ENCODE peak calls at places on chromosomes 6 and 20, in nine cellular contexts. One of them, this sample, is unnamed.

GRCh38 chr20:14764511-14765369 is 427.3 kb upstream of the FLRT3 start:
- DNase-seq in AG10803: no peak
- DNase-seq in upper lobe of right lung: peak; percentile 65
- DNase-seq in right atrium auricular region: no peak
- DNase-seq in activated B cell treated with CpG ODN at 0.5 μM for 24 hours: no peak
- DNase-seq in activated CD8-positive, alpha-beta T cell treated with anti-CD3 and anti-CD28 coated beads for 36 hours: no peak
- DNase-seq in nephron progenitor cell: no peak
- DNase-seq in OCI-LY7: no peak
- DNase-seq in progenitor cell of endocrine pancreas: no peak
- DNase-seq in this sample: no peak

GRCh38 chr6:10315631-10316145 is 99.2 kb downstream of the TFAP2A start:
- DNase-seq in progenitor cell of endocrine pancreas: no peak
- DNase-seq in AG10803: no peak
- DNase-seq in right atrium auricular region: no peak
- DNase-seq in OCI-LY7: no peak
- DNase-seq in activated CD8-positive, alpha-beta T cell treated with anti-CD3 and anti-CD28 coated beads for 36 hours: no peak
- DNase-seq in nephron progenitor cell: no peak
- DNase-seq in activated B cell treated with CpG ODN at 0.5 μM for 24 hours: no peak
- DNase-seq in upper lobe of right lung: no peak
- DNase-seq in this sample: no peak

GRCh38 chr20:47922280-47922675 is 137.0 kb upstream of the SULF2 start:
- DNase-seq in nephron progenitor cell: no peak
- DNase-seq in activated CD8-positive, alpha-beta T cell treated with anti-CD3 and anti-CD28 coated beads for 36 hours: no peak
- DNase-seq in AG10803: peak; percentile 69
- DNase-seq in upper lobe of right lung: no peak
- DNase-seq in progenitor cell of endocrine pancreas: no peak
- DNase-seq in activated B cell treated with CpG ODN at 0.5 μM for 24 hours: no peak
- DNase-seq in right atrium auricular region: no peak
- DNase-seq in OCI-LY7: no peak
- DNase-seq in this sample: no peak

GRCh38 chr6:135162678-135163439 is 18.2 kb upstream of the MYB start:
- DNase-seq in right atrium auricular region: no peak
- DNase-seq in activated CD8-positive, alpha-beta T cell treated with anti-CD3 and anti-CD28 coated beads for 36 hours: peak; percentile 66
- DNase-seq in upper lobe of right lung: no peak
- DNase-seq in OCI-LY7: peak; percentile 69
- DNase-seq in progenitor cell of endocrine pancreas: peak; percentile 34
- DNase-seq in AG10803: no peak
- DNase-seq in activated B cell treated with CpG ODN at 0.5 μM for 24 hours: no peak
- DNase-seq in nephron progenitor cell: peak; percentile 68
- DNase-seq in this sample: no peak

GRCh38 chr6:11769816-11770545 is 8.6 kb downstream of the ADTRP start:
- DNase-seq in activated CD8-positive, alpha-beta T cell treated with anti-CD3 and anti-CD28 coated beads for 36 hours: no peak
- DNase-seq in progenitor cell of endocrine pancreas: no peak
- DNase-seq in right atrium auricular region: no peak
- DNase-seq in AG10803: no peak
- DNase-seq in nephron progenitor cell: no peak
- DNase-seq in OCI-LY7: no peak
- DNase-seq in upper lobe of right lung: no peak
- DNase-seq in activated B cell treated with CpG ODN at 0.5 μM for 24 hours: no peak
- DNase-seq in this sample: no peak

GRCh38 chr6:79872986-79873385 is 74.4 kb downstream of the ELOVL4 start:
- DNase-seq in OCI-LY7: no peak
- DNase-seq in progenitor cell of endocrine pancreas: no peak
- DNase-seq in activated B cell treated with CpG ODN at 0.5 μM for 24 hours: no peak
- DNase-seq in right atrium auricular region: no peak
- DNase-seq in AG10803: peak; percentile 76
- DNase-seq in nephron progenitor cell: no peak
- DNase-seq in activated CD8-positive, alpha-beta T cell treated with anti-CD3 and anti-CD28 coated beads for 36 hours: no peak
- DNase-seq in upper lobe of right lung: no peak
- DNase-seq in this sample: no peak

GRCh38 chr20:13219327-13220193 is 1.5 kb upstream of the ISM1 start:
- DNase-seq in AG10803: no peak
- DNase-seq in activated B cell treated with CpG ODN at 0.5 μM for 24 hours: no peak
- DNase-seq in right atrium auricular region: no peak
- DNase-seq in progenitor cell of endocrine pancreas: no peak
- DNase-seq in upper lobe of right lung: no peak
- DNase-seq in activated CD8-positive, alpha-beta T cell treated with anti-CD3 and anti-CD28 coated beads for 36 hours: no peak
- DNase-seq in OCI-LY7: no peak
- DNase-seq in nephron progenitor cell: no peak
- DNase-seq in this sample: peak; percentile 75

GRCh38 chr20:36861875-36862801 is 13.8 kb upstream of the TLDC2 start:
- DNase-seq in activated CD8-positive, alpha-beta T cell treated with anti-CD3 and anti-CD28 coated beads for 36 hours: no peak
- DNase-seq in upper lobe of right lung: peak; percentile 76
- DNase-seq in right atrium auricular region: peak; percentile 93
- DNase-seq in OCI-LY7: no peak
- DNase-seq in progenitor cell of endocrine pancreas: no peak
- DNase-seq in activated B cell treated with CpG ODN at 0.5 μM for 24 hours: no peak
- DNase-seq in nephron progenitor cell: peak; percentile 40
- DNase-seq in AG10803: peak; percentile 82
- DNase-seq in this sample: no peak

GRCh38 chr6:30601436-30601814 is 15.6 kb downstream of the PPP1R10 start:
- DNase-seq in upper lobe of right lung: no peak
- DNase-seq in progenitor cell of endocrine pancreas: no peak
- DNase-seq in AG10803: no peak
- DNase-seq in activated CD8-positive, alpha-beta T cell treated with anti-CD3 and anti-CD28 coated beads for 36 hours: no peak
- DNase-seq in nephron progenitor cell: no peak
- DNase-seq in OCI-LY7: no peak
- DNase-seq in right atrium auricular region: no peak
- DNase-seq in activated B cell treated with CpG ODN at 0.5 μM for 24 hours: no peak
- DNase-seq in this sample: no peak

GRCh38 chr6:166860392-166860791 is 96.0 kb downstream of the RNASET2 start:
- DNase-seq in progenitor cell of endocrine pancreas: no peak
- DNase-seq in OCI-LY7: no peak
- DNase-seq in AG10803: no peak
- DNase-seq in activated CD8-positive, alpha-beta T cell treated with anti-CD3 and anti-CD28 coated beads for 36 hours: no peak
- DNase-seq in activated B cell treated with CpG ODN at 0.5 μM for 24 hours: no peak
- DNase-seq in right atrium auricular region: no peak
- DNase-seq in nephron progenitor cell: no peak
- DNase-seq in upper lobe of right lung: no peak
- DNase-seq in this sample: no peak

GRCh38 chr6:2229742-2230141 is 15.7 kb downstream of the GMDS start:
- DNase-seq in upper lobe of right lung: no peak
- DNase-seq in activated B cell treated with CpG ODN at 0.5 μM for 24 hours: no peak
- DNase-seq in progenitor cell of endocrine pancreas: no peak
- DNase-seq in AG10803: no peak
- DNase-seq in nephron progenitor cell: no peak
- DNase-seq in OCI-LY7: no peak
- DNase-seq in right atrium auricular region: no peak
- DNase-seq in activated CD8-positive, alpha-beta T cell treated with anti-CD3 and anti-CD28 coated beads for 36 hours: no peak
- DNase-seq in this sample: no peak

GRCh38 chr6:4055420-4056041 is 23.4 kb downstream of the FAM217A start:
- DNase-seq in activated CD8-positive, alpha-beta T cell treated with anti-CD3 and anti-CD28 coated beads for 36 hours: no peak
- DNase-seq in OCI-LY7: peak; percentile 7
- DNase-seq in AG10803: peak; percentile 74
- DNase-seq in activated B cell treated with CpG ODN at 0.5 μM for 24 hours: no peak
- DNase-seq in right atrium auricular region: no peak
- DNase-seq in upper lobe of right lung: no peak
- DNase-seq in progenitor cell of endocrine pancreas: no peak
- DNase-seq in nephron progenitor cell: no peak
- DNase-seq in this sample: no peak
- TF ChIP-seq CTCF in activated CD8-positive, alpha-beta T cell treated with anti-CD3 and anti-CD28 coated beads for 36 hours: no peak
- TF ChIP-seq CTCF in OCI-LY7: peak; percentile 57
- TF ChIP-seq CTCF in AG10803: peak; percentile 58
- TF ChIP-seq CTCF in activated B cell treated with CpG ODN at 0.5 μM for 24 hours: no peak
- TF ChIP-seq CTCF in right atrium auricular region: no peak
- TF ChIP-seq CTCF in upper lobe of right lung: peak; percentile 40
- TF ChIP-seq CTCF in progenitor cell of endocrine pancreas: peak; percentile 55
- TF ChIP-seq CTCF in nephron progenitor cell: no peak
- TF ChIP-seq CTCF in this sample: peak; percentile 62

GRCh38 chr6:88380618-88381288 is 214.6 kb upstream of the CNR1 start:
- DNase-seq in activated B cell treated with CpG ODN at 0.5 μM for 24 hours: no peak
- DNase-seq in nephron progenitor cell: no peak
- DNase-seq in upper lobe of right lung: no peak
- DNase-seq in OCI-LY7: no peak
- DNase-seq in activated CD8-positive, alpha-beta T cell treated with anti-CD3 and anti-CD28 coated beads for 36 hours: no peak
- DNase-seq in progenitor cell of endocrine pancreas: no peak
- DNase-seq in AG10803: no peak
- DNase-seq in right atrium auricular region: no peak
- DNase-seq in this sample: no peak
- TF ChIP-seq CTCF in activated B cell treated with CpG ODN at 0.5 μM for 24 hours: no peak
- TF ChIP-seq CTCF in nephron progenitor cell: no peak
- TF ChIP-seq CTCF in upper lobe of right lung: no peak
- TF ChIP-seq CTCF in OCI-LY7: no peak
- TF ChIP-seq CTCF in activated CD8-positive, alpha-beta T cell treated with anti-CD3 and anti-CD28 coated beads for 36 hours: no peak
- TF ChIP-seq CTCF in progenitor cell of endocrine pancreas: no peak
- TF ChIP-seq CTCF in AG10803: no peak
- TF ChIP-seq CTCF in right atrium auricular region: no peak
- TF ChIP-seq CTCF in this sample: no peak

GRCh38 chr20:31440012-31440659 is at the start of gene DEFB123:
- DNase-seq in nephron progenitor cell: no peak
- DNase-seq in AG10803: no peak
- DNase-seq in right atrium auricular region: no peak
- DNase-seq in activated CD8-positive, alpha-beta T cell treated with anti-CD3 and anti-CD28 coated beads for 36 hours: peak; percentile 15
- DNase-seq in upper lobe of right lung: no peak
- DNase-seq in OCI-LY7: no peak
- DNase-seq in activated B cell treated with CpG ODN at 0.5 μM for 24 hours: no peak
- DNase-seq in progenitor cell of endocrine pancreas: no peak
- DNase-seq in this sample: no peak
- TF ChIP-seq CTCF in nephron progenitor cell: no peak
- TF ChIP-seq CTCF in AG10803: no peak
- TF ChIP-seq CTCF in right atrium auricular region: no peak
- TF ChIP-seq CTCF in activated CD8-positive, alpha-beta T cell treated with anti-CD3 and anti-CD28 coated beads for 36 hours: peak; percentile 51
- TF ChIP-seq CTCF in upper lobe of right lung: no peak
- TF ChIP-seq CTCF in OCI-LY7: peak; percentile 69
- TF ChIP-seq CTCF in activated B cell treated with CpG ODN at 0.5 μM for 24 hours: no peak
- TF ChIP-seq CTCF in progenitor cell of endocrine pancreas: no peak
- TF ChIP-seq CTCF in this sample: peak; percentile 33

DNA sequence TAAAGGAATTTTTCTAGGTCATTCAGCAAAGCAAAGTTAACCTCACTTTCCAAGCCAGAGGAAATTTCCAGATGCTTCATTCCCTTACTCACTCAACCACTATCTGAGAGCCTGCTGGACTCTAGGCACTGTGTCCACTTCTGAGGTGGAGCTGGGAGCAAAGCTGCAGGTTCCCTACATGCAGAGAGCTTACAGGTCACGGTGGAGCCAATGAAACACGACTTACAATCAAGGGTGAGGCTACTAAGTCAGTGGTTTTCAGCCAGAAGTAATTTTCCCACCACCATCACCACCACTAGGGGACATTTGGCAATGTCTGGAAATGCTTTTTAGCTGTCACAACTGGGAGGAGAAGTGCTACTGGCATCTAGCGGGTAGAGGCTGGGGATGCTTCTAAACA is 34.5 kb upstream of the TSHZ2 start:
- DNase-seq in OCI-LY7: no peak
- DNase-seq in activated CD8-positive, alpha-beta T cell treated with anti-CD3 and anti-CD28 coated beads for 36 hours: no peak
- DNase-seq in right atrium auricular region: no peak
- DNase-seq in upper lobe of right lung: no peak
- DNase-seq in nephron progenitor cell: no peak
- DNase-seq in AG10803: peak; percentile 27
- DNase-seq in activated B cell treated with CpG ODN at 0.5 μM for 24 hours: no peak
- DNase-seq in progenitor cell of endocrine pancreas: no peak
- DNase-seq in this sample: no peak
- TF ChIP-seq CTCF in OCI-LY7: peak; percentile 38
- TF ChIP-seq CTCF in activated CD8-positive, alpha-beta T cell treated with anti-CD3 and anti-CD28 coated beads for 36 hours: no peak
- TF ChIP-seq CTCF in right atrium auricular region: no peak
- TF ChIP-seq CTCF in upper lobe of right lung: no peak
- TF ChIP-seq CTCF in nephron progenitor cell: no peak
- TF ChIP-seq CTCF in AG10803: peak; percentile 32
- TF ChIP-seq CTCF in activated B cell treated with CpG ODN at 0.5 μM for 24 hours: no peak
- TF ChIP-seq CTCF in progenitor cell of endocrine pancreas: peak; percentile 8
- TF ChIP-seq CTCF in this sample: peak; percentile 38

GRCh38 chr6:125952764-125953501 is 3.6 kb upstream of the HINT3 start:
- DNase-seq in nephron progenitor cell: peak; percentile 15
- DNase-seq in activated CD8-positive, alpha-beta T cell treated with anti-CD3 and anti-CD28 coated beads for 36 hours: peak; percentile 63
- DNase-seq in progenitor cell of endocrine pancreas: no peak
- DNase-seq in AG10803: peak; percentile 30
- DNase-seq in activated B cell treated with CpG ODN at 0.5 μM for 24 hours: no peak
- DNase-seq in upper lobe of right lung: peak; percentile 68
- DNase-seq in OCI-LY7: peak; percentile 18
- DNase-seq in right atrium auricular region: no peak
- DNase-seq in this sample: no peak
- TF ChIP-seq CTCF in nephron progenitor cell: no peak
- TF ChIP-seq CTCF in activated CD8-positive, alpha-beta T cell treated with anti-CD3 and anti-CD28 coated beads for 36 hours: no peak
- TF ChIP-seq CTCF in progenitor cell of endocrine pancreas: no peak
- TF ChIP-seq CTCF in AG10803: peak; percentile 53
- TF ChIP-seq CTCF in activated B cell treated with CpG ODN at 0.5 μM for 24 hours: no peak
- TF ChIP-seq CTCF in upper lobe of right lung: no peak
- TF ChIP-seq CTCF in OCI-LY7: peak; percentile 23
- TF ChIP-seq CTCF in right atrium auricular region: no peak
- TF ChIP-seq CTCF in this sample: peak; percentile 21

DNA sequence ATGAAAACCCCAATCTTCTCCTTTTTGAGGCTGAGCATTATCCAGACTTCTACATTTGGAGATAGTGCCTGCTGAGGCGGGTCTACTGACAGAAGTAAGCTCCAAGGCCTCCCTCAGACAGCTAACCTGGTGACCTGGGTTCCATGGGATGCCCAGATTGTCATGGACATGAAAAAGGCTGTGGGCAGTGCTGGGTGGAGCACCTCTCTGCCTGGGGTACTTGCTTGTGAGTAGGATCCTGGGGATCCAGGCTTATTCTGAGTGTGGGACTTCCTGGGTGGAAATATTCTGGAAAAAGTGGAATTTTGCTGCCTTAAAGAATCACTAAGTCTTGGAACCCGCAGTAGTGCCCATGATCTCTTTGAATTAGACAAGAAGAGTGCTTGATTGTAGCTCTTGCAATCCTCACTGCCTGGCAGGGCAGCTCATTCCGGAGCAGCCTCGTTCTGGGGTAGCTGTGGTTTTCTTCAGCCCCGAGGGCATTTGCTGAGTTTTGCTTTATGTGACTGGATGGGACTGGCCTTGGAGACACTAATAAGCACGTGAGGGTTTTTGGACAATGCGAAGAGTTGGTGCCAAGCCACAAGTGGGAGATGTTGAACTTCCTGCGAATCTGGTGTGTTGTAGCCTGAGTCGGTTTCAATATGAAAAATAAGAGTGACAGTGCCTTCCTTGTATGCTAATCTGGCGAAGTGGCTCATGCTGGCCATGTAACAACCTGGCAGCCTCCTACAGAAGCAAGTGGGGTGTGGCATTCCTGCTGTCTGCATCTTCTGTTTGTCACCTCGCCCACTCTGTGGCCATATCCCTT is 28.2 kb downstream of the SNRNP48 start:
- DNase-seq in activated CD8-positive, alpha-beta T cell treated with anti-CD3 and anti-CD28 coated beads for 36 hours: peak; percentile 27
- DNase-seq in progenitor cell of endocrine pancreas: no peak
- DNase-seq in nephron progenitor cell: no peak
- DNase-seq in AG10803: peak; percentile 93
- DNase-seq in OCI-LY7: no peak
- DNase-seq in right atrium auricular region: peak; percentile 72
- DNase-seq in activated B cell treated with CpG ODN at 0.5 μM for 24 hours: no peak
- DNase-seq in upper lobe of right lung: peak; percentile 73
- DNase-seq in this sample: no peak
- TF ChIP-seq CTCF in activated CD8-positive, alpha-beta T cell treated with anti-CD3 and anti-CD28 coated beads for 36 hours: no peak
- TF ChIP-seq CTCF in progenitor cell of endocrine pancreas: no peak
- TF ChIP-seq CTCF in nephron progenitor cell: no peak
- TF ChIP-seq CTCF in AG10803: peak; percentile 36
- TF ChIP-seq CTCF in OCI-LY7: no peak
- TF ChIP-seq CTCF in right atrium auricular region: no peak
- TF ChIP-seq CTCF in activated B cell treated with CpG ODN at 0.5 μM for 24 hours: no peak
- TF ChIP-seq CTCF in upper lobe of right lung: no peak
- TF ChIP-seq CTCF in this sample: no peak

GRCh38 chr6:36701401-36701991 is 3.9 kb downstream of the RAB44 start:
- DNase-seq in nephron progenitor cell: no peak
- DNase-seq in activated CD8-positive, alpha-beta T cell treated with anti-CD3 and anti-CD28 coated beads for 36 hours: no peak
- DNase-seq in OCI-LY7: peak; percentile 69
- DNase-seq in right atrium auricular region: no peak
- DNase-seq in activated B cell treated with CpG ODN at 0.5 μM for 24 hours: no peak
- DNase-seq in progenitor cell of endocrine pancreas: no peak
- DNase-seq in upper lobe of right lung: peak; percentile 45
- DNase-seq in AG10803: no peak
- DNase-seq in this sample: no peak
- TF ChIP-seq CTCF in nephron progenitor cell: no peak
- TF ChIP-seq CTCF in activated CD8-positive, alpha-beta T cell treated with anti-CD3 and anti-CD28 coated beads for 36 hours: no peak
- TF ChIP-seq CTCF in OCI-LY7: peak; percentile 89
- TF ChIP-seq CTCF in right atrium auricular region: no peak
- TF ChIP-seq CTCF in activated B cell treated with CpG ODN at 0.5 μM for 24 hours: no peak
- TF ChIP-seq CTCF in progenitor cell of endocrine pancreas: peak; percentile 53
- TF ChIP-seq CTCF in upper lobe of right lung: no peak
- TF ChIP-seq CTCF in AG10803: no peak
- TF ChIP-seq CTCF in this sample: no peak

GRCh38 chr6:154805288-154805911 is 72.2 kb downstream of the SCAF8 start:
- DNase-seq in upper lobe of right lung: no peak
- DNase-seq in activated CD8-positive, alpha-beta T cell treated with anti-CD3 and anti-CD28 coated beads for 36 hours: no peak
- DNase-seq in OCI-LY7: peak; percentile 59
- DNase-seq in nephron progenitor cell: no peak
- DNase-seq in right atrium auricular region: no peak
- DNase-seq in activated B cell treated with CpG ODN at 0.5 μM for 24 hours: no peak
- DNase-seq in AG10803: peak; percentile 61
- DNase-seq in progenitor cell of endocrine pancreas: no peak
- DNase-seq in this sample: no peak
- TF ChIP-seq CTCF in upper lobe of right lung: peak; percentile 53
- TF ChIP-seq CTCF in activated CD8-positive, alpha-beta T cell treated with anti-CD3 and anti-CD28 coated beads for 36 hours: peak; percentile 58
- TF ChIP-seq CTCF in OCI-LY7: peak; percentile 79
- TF ChIP-seq CTCF in nephron progenitor cell: no peak
- TF ChIP-seq CTCF in right atrium auricular region: no peak
- TF ChIP-seq CTCF in activated B cell treated with CpG ODN at 0.5 μM for 24 hours: no peak
- TF ChIP-seq CTCF in AG10803: peak; percentile 58
- TF ChIP-seq CTCF in progenitor cell of endocrine pancreas: peak; percentile 50
- TF ChIP-seq CTCF in this sample: peak; percentile 72